ENCODE peak calls at places on chromosomes 16 and 17, in ten cellular contexts. One of them, this sample, is unnamed.

GRCh38 chr17:35313875-35314409 is 59.5 kb downstream of the SLFN11 start:
- DNase-seq in gastrocnemius medialis: peak; percentile 28
- DNase-seq in bronchial epithelial cell: no peak
- DNase-seq in activated CD8-positive, alpha-beta memory T cell treated with anti-CD3 and anti-CD28 coated beads for 48 hours: no peak
- DNase-seq in activated naive CD4-positive, alpha-beta T cell treated with anti-CD3 and anti-CD28 coated beads for 36 hours: peak; percentile 12
- DNase-seq in upper lobe of right lung: peak; percentile 63
- DNase-seq in ACHN: no peak
- DNase-seq in caudate nucleus: no peak
- DNase-seq in ureter: no peak
- DNase-seq in naive thymus-derived CD8-positive, alpha-beta T cell: no peak
- DNase-seq in this sample: no peak

GRCh38 chr17:35766489-35766877 is 5.8 kb downstream of the C17orf50 start:
- DNase-seq in gastrocnemius medialis: no peak
- DNase-seq in bronchial epithelial cell: no peak
- DNase-seq in activated CD8-positive, alpha-beta memory T cell treated with anti-CD3 and anti-CD28 coated beads for 48 hours: no peak
- DNase-seq in activated naive CD4-positive, alpha-beta T cell treated with anti-CD3 and anti-CD28 coated beads for 36 hours: no peak
- DNase-seq in upper lobe of right lung: no peak
- DNase-seq in ACHN: no peak
- DNase-seq in caudate nucleus: no peak
- DNase-seq in ureter: no peak
- DNase-seq in naive thymus-derived CD8-positive, alpha-beta T cell: no peak
- DNase-seq in this sample: no peak

GRCh38 chr17:78474631-78475146 is 96.2 kb downstream of the PGS1 start:
- DNase-seq in gastrocnemius medialis: no peak
- DNase-seq in bronchial epithelial cell: no peak
- DNase-seq in activated CD8-positive, alpha-beta memory T cell treated with anti-CD3 and anti-CD28 coated beads for 48 hours: peak; percentile 26
- DNase-seq in activated naive CD4-positive, alpha-beta T cell treated with anti-CD3 and anti-CD28 coated beads for 36 hours: no peak
- DNase-seq in upper lobe of right lung: no peak
- DNase-seq in ACHN: no peak
- DNase-seq in caudate nucleus: no peak
- DNase-seq in ureter: no peak
- DNase-seq in naive thymus-derived CD8-positive, alpha-beta T cell: no peak
- DNase-seq in this sample: no peak

GRCh38 chr16:31002810-31003209 is 7.6 kb downstream of the STX1B start:
- DNase-seq in gastrocnemius medialis: no peak
- DNase-seq in bronchial epithelial cell: no peak
- DNase-seq in activated CD8-positive, alpha-beta memory T cell treated with anti-CD3 and anti-CD28 coated beads for 48 hours: no peak
- DNase-seq in activated naive CD4-positive, alpha-beta T cell treated with anti-CD3 and anti-CD28 coated beads for 36 hours: no peak
- DNase-seq in upper lobe of right lung: no peak
- DNase-seq in ACHN: no peak
- DNase-seq in caudate nucleus: no peak
- DNase-seq in ureter: no peak
- DNase-seq in naive thymus-derived CD8-positive, alpha-beta T cell: no peak
- DNase-seq in this sample: no peak

GRCh38 chr16:78242231-78242630 is 142.8 kb downstream of the WWOX start:
- DNase-seq in gastrocnemius medialis: no peak
- DNase-seq in bronchial epithelial cell: no peak
- DNase-seq in activated CD8-positive, alpha-beta memory T cell treated with anti-CD3 and anti-CD28 coated beads for 48 hours: no peak
- DNase-seq in activated naive CD4-positive, alpha-beta T cell treated with anti-CD3 and anti-CD28 coated beads for 36 hours: no peak
- DNase-seq in upper lobe of right lung: no peak
- DNase-seq in ACHN: no peak
- DNase-seq in caudate nucleus: no peak
- DNase-seq in ureter: no peak
- DNase-seq in naive thymus-derived CD8-positive, alpha-beta T cell: no peak
- DNase-seq in this sample: no peak

GRCh38 chr16:12043953-12044352 is 67.4 kb downstream of the SNX29 start:
- DNase-seq in gastrocnemius medialis: no peak
- DNase-seq in bronchial epithelial cell: no peak
- DNase-seq in activated CD8-positive, alpha-beta memory T cell treated with anti-CD3 and anti-CD28 coated beads for 48 hours: no peak
- DNase-seq in activated naive CD4-positive, alpha-beta T cell treated with anti-CD3 and anti-CD28 coated beads for 36 hours: no peak
- DNase-seq in upper lobe of right lung: no peak
- DNase-seq in ACHN: no peak
- DNase-seq in caudate nucleus: no peak
- DNase-seq in ureter: no peak
- DNase-seq in naive thymus-derived CD8-positive, alpha-beta T cell: no peak
- DNase-seq in this sample: no peak

GRCh38 chr16:23768581-23768980 is 13.8 kb downstream of the CHP2 start:
- DNase-seq in gastrocnemius medialis: no peak
- DNase-seq in bronchial epithelial cell: peak; percentile 83
- DNase-seq in activated CD8-positive, alpha-beta memory T cell treated with anti-CD3 and anti-CD28 coated beads for 48 hours: no peak
- DNase-seq in activated naive CD4-positive, alpha-beta T cell treated with anti-CD3 and anti-CD28 coated beads for 36 hours: no peak
- DNase-seq in upper lobe of right lung: no peak
- DNase-seq in ACHN: no peak
- DNase-seq in caudate nucleus: no peak
- DNase-seq in ureter: no peak
- DNase-seq in naive thymus-derived CD8-positive, alpha-beta T cell: no peak
- DNase-seq in this sample: no peak

GRCh38 chr17:34133350-34133749 is 121.7 kb upstream of the CCL2 start:
- DNase-seq in gastrocnemius medialis: no peak
- DNase-seq in bronchial epithelial cell: no peak
- DNase-seq in activated CD8-positive, alpha-beta memory T cell treated with anti-CD3 and anti-CD28 coated beads for 48 hours: no peak
- DNase-seq in activated naive CD4-positive, alpha-beta T cell treated with anti-CD3 and anti-CD28 coated beads for 36 hours: no peak
- DNase-seq in upper lobe of right lung: no peak
- DNase-seq in ACHN: no peak
- DNase-seq in caudate nucleus: no peak
- DNase-seq in ureter: peak; percentile 18
- DNase-seq in naive thymus-derived CD8-positive, alpha-beta T cell: no peak
- DNase-seq in this sample: no peak

GRCh38 chr17:56292010-56292409 is 138.7 kb downstream of the ANKFN1 start:
- DNase-seq in gastrocnemius medialis: no peak
- DNase-seq in bronchial epithelial cell: peak; percentile 61
- DNase-seq in activated CD8-positive, alpha-beta memory T cell treated with anti-CD3 and anti-CD28 coated beads for 48 hours: no peak
- DNase-seq in activated naive CD4-positive, alpha-beta T cell treated with anti-CD3 and anti-CD28 coated beads for 36 hours: no peak
- DNase-seq in upper lobe of right lung: no peak
- DNase-seq in ACHN: peak; percentile 9
- DNase-seq in caudate nucleus: no peak
- DNase-seq in ureter: no peak
- DNase-seq in naive thymus-derived CD8-positive, alpha-beta T cell: no peak
- DNase-seq in this sample: peak; percentile 66

GRCh38 chr17:71987634-71988033 is 133.2 kb upstream of the SOX9 start:
- DNase-seq in gastrocnemius medialis: peak; percentile 28
- DNase-seq in bronchial epithelial cell: peak; percentile 42
- DNase-seq in activated CD8-positive, alpha-beta memory T cell treated with anti-CD3 and anti-CD28 coated beads for 48 hours: no peak
- DNase-seq in activated naive CD4-positive, alpha-beta T cell treated with anti-CD3 and anti-CD28 coated beads for 36 hours: no peak
- DNase-seq in upper lobe of right lung: no peak
- DNase-seq in ACHN: no peak
- DNase-seq in caudate nucleus: no peak
- DNase-seq in ureter: no peak
- DNase-seq in naive thymus-derived CD8-positive, alpha-beta T cell: no peak
- DNase-seq in this sample: no peak

GRCh38 chr16:25265968-25266367 is 8.3 kb upstream of the ZKSCAN2 start:
- DNase-seq in gastrocnemius medialis: no peak
- DNase-seq in bronchial epithelial cell: no peak
- DNase-seq in activated CD8-positive, alpha-beta memory T cell treated with anti-CD3 and anti-CD28 coated beads for 48 hours: no peak
- DNase-seq in activated naive CD4-positive, alpha-beta T cell treated with anti-CD3 and anti-CD28 coated beads for 36 hours: no peak
- DNase-seq in upper lobe of right lung: no peak
- DNase-seq in ACHN: no peak
- DNase-seq in caudate nucleus: no peak
- DNase-seq in ureter: no peak
- DNase-seq in naive thymus-derived CD8-positive, alpha-beta T cell: no peak
- DNase-seq in this sample: no peak

This sample was measured in fibroblast of gingiva.